ENCODE peak calls at places on chromosome 6, in seven cellular contexts. W is activated B cell treated with CpG ODN at 0.5 μM for 24 hours; I is stimulated activated CD4-positive, alpha-beta T cell treated with anti-CD3 and anti-CD28 coated beads, Interleukin-1b, Interleukin-23, amount 100 ng/mL, for 48 hours; S is amniotic epithelial cell; G is GM10248; O is GM04504; J is NCI-H1092. F is an unnamed sample.

GRCh38 chr6:169574420-169574819 is 127.4 kb downstream of the WDR27 start:
- DNase-seq in W (no peak), I (no peak), S (no peak), G (no peak), O (no peak), J (no peak), F (no peak)

GRCh38 chr6:29725981-29726380 is 2.7 kb downstream of the HLA-F start:
- DNase-seq in W (no peak), I (no peak), S (no peak), G (no peak), O (no peak), J (no peak), F (no peak)

GRCh38 chr6:163260911-163261310 is 153.6 kb upstream of the QKI start:
- DNase-seq in W (no peak), I (no peak), S (no peak), G (no peak), O (no peak), J (no peak), F (no peak)

GRCh38 chr6:47646689-47647088 is 51.7 kb upstream of the ADGRF4 start:
- DNase-seq in W (no peak), I (no peak), S (no peak), G (no peak), O (no peak), J (no peak), F (no peak)

GRCh38 chr6:121688974-121689373 is 253.5 kb downstream of the GJA1 start:
- DNase-seq in W (no peak), I (no peak), S (peak), G (no peak), O (no peak), J (no peak), F (no peak)

GRCh38 chr6:116536216-116536621 is 9.3 kb downstream of the TRAPPC3L start:
- DNase-seq in W (no peak), I (no peak), S (peak), G (peak), O (peak), J (no peak), F (peak)

GRCh38 chr6:131251593-131252204 is 116.4 kb downstream of the AKAP7 start:
- DNase-seq in W (no peak), I (no peak), S (no peak), G (no peak), O (no peak), J (no peak), F (no peak)

GRCh38 chr6:138406443-138406842 is 2.4 kb downstream of the HEBP2 start:
- DNase-seq in W (no peak), I (no peak), S (no peak), G (no peak), O (no peak), J (no peak), F (no peak)

GRCh38 chr6:148768646-148769270 is 21.9 kb downstream of the UST start:
- DNase-seq in W (no peak), I (no peak), S (no peak), G (no peak), O (no peak), J (no peak), F (no peak)

GRCh38 chr6:45514454-45514853 is 136.7 kb upstream of the SUPT3H start:
- DNase-seq in W (no peak), I (no peak), S (peak), G (no peak), O (no peak), J (no peak), F (no peak)

GRCh38 chr6:41970436-41970846 is 28.8 kb upstream of the CCND3 start:
- DNase-seq in W (no peak), I (peak), S (peak), G (no peak), O (peak), J (no peak), F (peak)

GRCh38 chr6:12751694-12752304 is 35.2 kb downstream of the PHACTR1 start:
- DNase-seq in W (no peak), I (peak), S (peak), G (peak), O (no peak), J (no peak), F (peak)

GRCh38 chr6:105321207-105321606 is 81.7 kb downstream of the PREP start:
- DNase-seq in W (no peak), I (no peak), S (no peak), G (no peak), O (no peak), J (no peak), F (no peak)

GRCh38 chr6:90707223-90707622 is 120.4 kb upstream of the MAP3K7 start:
- DNase-seq in W (no peak), I (no peak), S (no peak), G (no peak), O (no peak), J (no peak), F (no peak)

GRCh38 chr6:158194487-158195280 is 26.5 kb downstream of the GTF2H5 start:
- DNase-seq in W (no peak), I (no peak), S (no peak), G (no peak), O (no peak), J (no peak), F (no peak)

GRCh38 chr6:75403563-75403962 is 90.0 kb downstream of the FILIP1 start:
- DNase-seq in W (no peak), I (no peak), S (no peak), G (no peak), O (no peak), J (no peak), F (no peak)

GRCh38 chr6:127939442-127940066 is 38.7 kb upstream of the THEMIS start:
- DNase-seq in W (no peak), I (no peak), S (peak), G (no peak), O (no peak), J (no peak), F (no peak)

GRCh38 chr6:121333196-121333595 is 1.1 kb downstream of the TBC1D32 start:
- DNase-seq in W (no peak), I (no peak), S (no peak), G (no peak), O (no peak), J (no peak), F (no peak)

GRCh38 chr6:105102186-105102585 is 77.6 kb downstream of the POPDC3 start:
- DNase-seq in W (no peak), I (no peak), S (no peak), G (no peak), O (no peak), J (no peak), F (no peak)

GRCh38 chr6:143247586-143247985 is 186.9 kb downstream of the AIG1 start:
- DNase-seq in W (no peak), I (no peak), S (no peak), G (no peak), O (no peak), J (no peak), F (no peak)